ENCODE peak calls at places on chromosome 18, in six cellular contexts. One of them, this sample, is unnamed.

GRCh38 chr18:12886498-12887126 is 2.6 kb upstream of the PTPN2 start:
- DNase-seq in GM23248: peak
- DNase-seq in colonic mucosa: no peak
- DNase-seq in adrenal gland: no peak
- DNase-seq in HCT116: no peak
- DNase-seq in aorta: no peak
- DNase-seq in this sample: no peak

GRCh38 chr18:11728247-11728646 is 39.2 kb downstream of the GNAL start:
- DNase-seq in adrenal gland: no peak
- DNase-seq in HCT116: peak
- DNase-seq in aorta: no peak
- DNase-seq in GM23248: no peak
- DNase-seq in colonic mucosa: no peak
- DNase-seq in this sample: no peak

GRCh38 chr18:7207366-7207765 is 23.5 kb upstream of the LRRC30 start:
- DNase-seq in aorta: no peak
- DNase-seq in GM23248: peak
- DNase-seq in colonic mucosa: no peak
- DNase-seq in HCT116: no peak
- DNase-seq in adrenal gland: no peak
- DNase-seq in this sample: no peak

GRCh38 chr18:13235326-13235937 is 16.9 kb downstream of the LDLRAD4 start:
- DNase-seq in GM23248: no peak
- DNase-seq in colonic mucosa: no peak
- DNase-seq in HCT116: no peak
- DNase-seq in aorta: no peak
- DNase-seq in adrenal gland: no peak
- DNase-seq in this sample: no peak

GRCh38 chr18:25350561-25351201 is 1.3 kb downstream of the ZNF521 start:
- DNase-seq in HCT116: no peak
- DNase-seq in GM23248: peak
- DNase-seq in adrenal gland: peak
- DNase-seq in aorta: peak
- DNase-seq in colonic mucosa: peak
- DNase-seq in this sample: no peak

GRCh38 chr18:77858331-77858730 is 608.7 kb downstream of the GALR1 start:
- DNase-seq in aorta: no peak
- DNase-seq in colonic mucosa: no peak
- DNase-seq in adrenal gland: no peak
- DNase-seq in GM23248: no peak
- DNase-seq in HCT116: no peak
- DNase-seq in this sample: no peak

GRCh38 chr18:25834061-25834460 is 256.4 kb downstream of the SS18 start:
- DNase-seq in HCT116: no peak
- DNase-seq in colonic mucosa: no peak
- DNase-seq in aorta: no peak
- DNase-seq in adrenal gland: no peak
- DNase-seq in GM23248: no peak
- DNase-seq in this sample: no peak

GRCh38 chr18:37524139-37524538 is 41.5 kb downstream of the CELF4 start:
- DNase-seq in GM23248: no peak
- DNase-seq in colonic mucosa: no peak
- DNase-seq in aorta: no peak
- DNase-seq in adrenal gland: no peak
- DNase-seq in HCT116: no peak
- DNase-seq in this sample: no peak

GRCh38 chr18:37166491-37166890 is 337.6 kb downstream of the KIAA1328 start:
- DNase-seq in colonic mucosa: no peak
- DNase-seq in adrenal gland: no peak
- DNase-seq in aorta: no peak
- DNase-seq in HCT116: no peak
- DNase-seq in GM23248: no peak
- DNase-seq in this sample: no peak

GRCh38 chr18:54843302-54843701 is 15.0 kb downstream of the RAB27B start:
- DNase-seq in GM23248: peak
- DNase-seq in colonic mucosa: no peak
- DNase-seq in HCT116: no peak
- DNase-seq in adrenal gland: no peak
- DNase-seq in aorta: no peak
- DNase-seq in this sample: no peak

GRCh38 chr18:41150316-41150715 is 804.7 kb upstream of the PIK3C3 start:
- DNase-seq in colonic mucosa: no peak
- DNase-seq in aorta: no peak
- DNase-seq in adrenal gland: no peak
- DNase-seq in HCT116: no peak
- DNase-seq in GM23248: no peak
- DNase-seq in this sample: no peak

GRCh38 chr18:79386547-79386946 is 9.2 kb upstream of the NFATC1 start:
- DNase-seq in HCT116: no peak
- DNase-seq in colonic mucosa: no peak
- DNase-seq in adrenal gland: peak
- DNase-seq in aorta: no peak
- DNase-seq in GM23248: no peak
- DNase-seq in this sample: no peak

GRCh38 chr18:58314284-58314683 is 270.3 kb downstream of the NEDD4L start:
- DNase-seq in HCT116: peak
- DNase-seq in GM23248: peak
- DNase-seq in aorta: no peak
- DNase-seq in adrenal gland: peak
- DNase-seq in colonic mucosa: no peak
- DNase-seq in this sample: peak

GRCh38 chr18:23311346-23312103 is 141.6 kb upstream of the RIOK3 start:
- DNase-seq in aorta: peak
- DNase-seq in HCT116: no peak
- DNase-seq in adrenal gland: peak
- DNase-seq in GM23248: peak
- DNase-seq in colonic mucosa: no peak
- DNase-seq in this sample: peak

GRCh38 chr18:51734576-51734975 is 537.1 kb upstream of the MEX3C start:
- DNase-seq in adrenal gland: no peak
- DNase-seq in aorta: no peak
- DNase-seq in GM23248: no peak
- DNase-seq in HCT116: no peak
- DNase-seq in colonic mucosa: no peak
- DNase-seq in this sample: no peak

GRCh38 chr18:55018602-55019001 is 59.3 kb upstream of the CCDC68 start:
- DNase-seq in aorta: no peak
- DNase-seq in HCT116: no peak
- DNase-seq in colonic mucosa: no peak
- DNase-seq in adrenal gland: no peak
- DNase-seq in GM23248: peak
- DNase-seq in this sample: no peak

GRCh38 chr18:55586841-55587240 is 1.2 kb downstream of the TCF4 start:
- DNase-seq in colonic mucosa: no peak
- DNase-seq in adrenal gland: no peak
- DNase-seq in aorta: no peak
- DNase-seq in GM23248: peak
- DNase-seq in HCT116: no peak
- DNase-seq in this sample: no peak

GRCh38 chr18:9196568-9196967 is 60.0 kb downstream of the ANKRD12 start:
- DNase-seq in colonic mucosa: no peak
- DNase-seq in GM23248: no peak
- DNase-seq in adrenal gland: no peak
- DNase-seq in HCT116: no peak
- DNase-seq in aorta: no peak
- DNase-seq in this sample: no peak
- H3K27ac ChIP-seq in colonic mucosa: no peak
- H3K27ac ChIP-seq in GM23248: no peak
- H3K27ac ChIP-seq in adrenal gland: no peak
- H3K27ac ChIP-seq in HCT116: no peak
- H3K27ac ChIP-seq in aorta: no peak
- H3K27ac ChIP-seq in this sample: no peak

GRCh38 chr18:44701227-44701626 is 20.5 kb downstream of the SETBP1 start:
- DNase-seq in HCT116: no peak
- DNase-seq in GM23248: no peak
- DNase-seq in aorta: no peak
- DNase-seq in colonic mucosa: no peak
- DNase-seq in adrenal gland: no peak
- DNase-seq in this sample: no peak

GRCh38 chr18:44697315-44697714 is 16.6 kb downstream of the SETBP1 start:
- DNase-seq in aorta: no peak
- DNase-seq in HCT116: no peak
- DNase-seq in adrenal gland: no peak
- DNase-seq in colonic mucosa: no peak
- DNase-seq in GM23248: no peak
- DNase-seq in this sample: no peak

GRCh38 chr18:44698518-44698917 is 17.8 kb downstream of the SETBP1 start:
- DNase-seq in colonic mucosa: no peak
- DNase-seq in adrenal gland: no peak
- DNase-seq in GM23248: no peak
- DNase-seq in HCT116: no peak
- DNase-seq in aorta: no peak
- DNase-seq in this sample: no peak

GRCh38 chr18:44700652-44701051 is 20.0 kb downstream of the SETBP1 start:
- DNase-seq in colonic mucosa: no peak
- DNase-seq in aorta: no peak
- DNase-seq in adrenal gland: no peak
- DNase-seq in GM23248: peak
- DNase-seq in HCT116: no peak
- DNase-seq in this sample: no peak

DNA sequence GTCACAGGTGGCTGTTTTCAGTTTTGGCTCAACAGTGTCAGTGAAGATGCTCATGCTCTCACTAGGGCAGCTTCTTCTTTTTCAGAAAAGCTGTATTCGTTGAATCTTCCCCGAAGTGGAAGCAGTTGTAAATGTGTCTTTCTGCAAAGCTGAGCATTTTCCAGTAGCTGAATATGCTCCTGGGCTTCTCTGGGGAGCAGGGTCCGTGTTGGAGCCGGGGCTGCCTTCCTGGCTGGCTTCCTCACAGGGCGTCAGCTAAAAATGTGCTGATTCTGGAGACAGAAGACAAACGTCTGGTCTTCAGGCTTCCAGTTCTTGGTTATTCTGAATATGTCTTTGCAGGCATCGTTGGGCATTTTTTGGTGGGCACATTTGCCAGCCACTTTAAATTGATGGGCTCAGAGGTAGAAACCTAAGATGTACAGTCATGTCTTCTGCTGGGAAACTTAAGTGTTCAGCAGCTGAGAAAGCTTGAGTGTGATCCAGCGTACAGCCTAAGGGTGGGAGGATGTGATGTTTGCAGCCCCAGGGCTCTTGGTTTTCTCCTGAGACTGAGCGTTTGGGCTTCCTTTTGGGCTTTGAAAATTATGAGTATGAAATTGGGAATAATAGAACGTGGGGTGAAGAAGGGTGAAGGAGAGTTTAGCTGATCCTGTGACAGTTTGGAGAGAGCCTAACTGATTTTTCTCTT is 19.0 kb downstream of the SETBP1 start:
- DNase-seq in colonic mucosa: no peak
- DNase-seq in aorta: no peak
- DNase-seq in GM23248: no peak
- DNase-seq in adrenal gland: no peak
- DNase-seq in HCT116: no peak
- DNase-seq in this sample: no peak
- H3K27ac ChIP-seq in colonic mucosa: no peak
- H3K27ac ChIP-seq in aorta: peak
- H3K27ac ChIP-seq in GM23248: no peak
- H3K27ac ChIP-seq in adrenal gland: peak
- H3K27ac ChIP-seq in HCT116: no peak
- H3K27ac ChIP-seq in this sample: peak

DNA sequence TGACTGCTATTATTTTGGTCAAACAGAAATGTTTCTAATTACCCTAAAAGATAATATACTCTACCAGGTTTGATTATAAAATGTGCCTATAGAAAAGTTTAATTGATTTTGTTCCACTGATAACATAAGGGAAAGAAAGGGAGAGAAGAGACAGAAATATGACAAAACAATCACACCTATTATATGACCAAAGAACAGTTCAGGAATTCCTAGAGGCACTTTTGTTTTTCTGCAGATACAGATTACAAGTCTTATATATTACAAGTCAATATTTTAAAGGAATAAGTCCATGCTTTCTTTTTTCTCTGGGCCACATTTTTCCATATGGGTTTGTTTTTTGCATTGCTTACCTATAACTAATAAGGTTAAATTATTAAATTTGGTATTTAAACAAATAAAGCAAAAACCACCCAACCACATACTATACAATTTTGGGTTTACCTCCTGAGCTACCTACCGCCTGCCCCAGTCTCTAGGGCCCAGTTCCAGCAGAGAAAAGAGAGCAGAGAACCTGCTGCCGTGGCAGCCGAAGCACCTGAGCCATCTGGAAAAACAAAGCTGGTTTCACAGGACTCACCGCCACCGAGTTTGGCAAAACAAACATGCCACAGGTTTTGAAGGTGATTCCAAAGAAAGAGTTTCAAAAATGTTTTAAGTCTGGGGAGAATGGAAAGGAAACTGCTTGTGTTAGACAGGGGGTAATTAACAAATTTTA is 92.1 kb downstream of the DYM start:
- DNase-seq in aorta: no peak
- DNase-seq in GM23248: no peak
- DNase-seq in colonic mucosa: no peak
- DNase-seq in adrenal gland: no peak
- DNase-seq in HCT116: no peak
- DNase-seq in this sample: peak
- H3K27ac ChIP-seq in aorta: no peak
- H3K27ac ChIP-seq in GM23248: no peak
- H3K27ac ChIP-seq in colonic mucosa: no peak
- H3K27ac ChIP-seq in adrenal gland: no peak
- H3K27ac ChIP-seq in HCT116: no peak
- H3K27ac ChIP-seq in this sample: peak

DNA sequence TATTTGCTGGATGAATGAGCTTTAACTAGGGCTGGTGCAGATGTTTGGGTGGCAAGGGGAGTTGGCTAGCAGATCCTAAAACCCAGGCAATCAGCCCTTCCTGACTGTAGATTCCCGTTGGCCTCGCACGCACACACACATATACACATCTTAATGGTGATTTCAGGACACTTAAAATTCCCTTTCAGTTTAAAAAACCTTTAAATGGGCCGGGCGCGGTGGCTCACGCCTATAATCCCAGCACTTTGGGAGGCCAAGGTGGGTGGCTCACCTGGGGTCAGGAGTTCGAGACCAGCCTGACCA is 19.5 kb upstream of the MTCL1 start:
- DNase-seq in GM23248: no peak
- DNase-seq in aorta: no peak
- DNase-seq in colonic mucosa: no peak
- DNase-seq in HCT116: no peak
- DNase-seq in adrenal gland: no peak
- DNase-seq in this sample: no peak
- H3K27ac ChIP-seq in GM23248: peak
- H3K27ac ChIP-seq in aorta: no peak
- H3K27ac ChIP-seq in colonic mucosa: no peak
- H3K27ac ChIP-seq in HCT116: no peak
- H3K27ac ChIP-seq in adrenal gland: no peak
- H3K27ac ChIP-seq in this sample: peak

GRCh38 chr18:34458371-34458770 is 233.7 kb upstream of the NOL4 start:
- DNase-seq in adrenal gland: no peak
- DNase-seq in HCT116: no peak
- DNase-seq in colonic mucosa: no peak
- DNase-seq in aorta: no peak
- DNase-seq in GM23248: no peak
- DNase-seq in this sample: no peak
- H3K27ac ChIP-seq in adrenal gland: no peak
- H3K27ac ChIP-seq in HCT116: no peak
- H3K27ac ChIP-seq in colonic mucosa: no peak
- H3K27ac ChIP-seq in aorta: no peak
- H3K27ac ChIP-seq in GM23248: no peak
- H3K27ac ChIP-seq in this sample: no peak

GRCh38 chr18:318791-319291 is 51.0 kb upstream of the THOC1 start:
- DNase-seq in colonic mucosa: no peak
- DNase-seq in adrenal gland: no peak
- DNase-seq in aorta: no peak
- DNase-seq in HCT116: no peak
- DNase-seq in GM23248: peak
- DNase-seq in this sample: no peak
- H3K27ac ChIP-seq in colonic mucosa: no peak
- H3K27ac ChIP-seq in adrenal gland: no peak
- H3K27ac ChIP-seq in aorta: no peak
- H3K27ac ChIP-seq in HCT116: no peak
- H3K27ac ChIP-seq in GM23248: no peak
- H3K27ac ChIP-seq in this sample: no peak

This sample was measured in prostate gland.